ENCODE peak calls at places on chromosome 21, in six cellular contexts. One of them, this sample, is unnamed.

GRCh38 chr21:33384851-33385331 is 18.3 kb upstream of the IFNGR2 start:
- DNase-seq in mammary epithelial cell: no peak
- DNase-seq in HepG2: no peak
- DNase-seq in fibroblast of lung: peak; percentile 64
- DNase-seq in GM23338: no peak
- DNase-seq in PC-9: no peak
- DNase-seq in this sample: peak; percentile 28

GRCh38 chr21:39238275-39238674 is 55.0 kb upstream of the PSMG1 start:
- DNase-seq in mammary epithelial cell: no peak
- DNase-seq in HepG2: no peak
- DNase-seq in fibroblast of lung: no peak
- DNase-seq in GM23338: no peak
- DNase-seq in PC-9: no peak
- DNase-seq in this sample: no peak

GRCh38 chr21:33196956-33197374 is 32.8 kb upstream of the IFNAR2 start:
- DNase-seq in mammary epithelial cell: peak; percentile 35
- DNase-seq in HepG2: peak; percentile 60
- DNase-seq in fibroblast of lung: peak; percentile 68
- DNase-seq in GM23338: peak; percentile 96
- DNase-seq in PC-9: peak; percentile 37
- DNase-seq in this sample: peak; percentile 76

GRCh38 chr21:17053321-17053720 is 459.5 kb upstream of the CXADR start:
- DNase-seq in mammary epithelial cell: no peak
- DNase-seq in HepG2: no peak
- DNase-seq in fibroblast of lung: no peak
- DNase-seq in GM23338: no peak
- DNase-seq in PC-9: no peak
- DNase-seq in this sample: no peak

GRCh38 chr21:38428211-38428610 is 70.1 kb downstream of the ERG start:
- DNase-seq in mammary epithelial cell: no peak
- DNase-seq in HepG2: no peak
- DNase-seq in fibroblast of lung: no peak
- DNase-seq in GM23338: no peak
- DNase-seq in PC-9: no peak
- DNase-seq in this sample: no peak

GRCh38 chr21:28229811-28230210 is 762.9 kb downstream of the LTN1 start:
- DNase-seq in mammary epithelial cell: peak; percentile 25
- DNase-seq in HepG2: no peak
- DNase-seq in fibroblast of lung: peak; percentile 87
- DNase-seq in GM23338: no peak
- DNase-seq in PC-9: no peak
- DNase-seq in this sample: no peak

GRCh38 chr21:16570856-16571255 is 841.1 kb downstream of the USP25 start:
- DNase-seq in mammary epithelial cell: no peak
- DNase-seq in HepG2: no peak
- DNase-seq in fibroblast of lung: no peak
- DNase-seq in GM23338: no peak
- DNase-seq in PC-9: no peak
- DNase-seq in this sample: no peak

GRCh38 chr21:34306246-34306645 is 57.6 kb upstream of the KCNE2 start:
- DNase-seq in mammary epithelial cell: no peak
- DNase-seq in HepG2: no peak
- DNase-seq in fibroblast of lung: no peak
- DNase-seq in GM23338: no peak
- DNase-seq in PC-9: no peak
- DNase-seq in this sample: no peak

GRCh38 chr21:21384977-21385376 is 386.8 kb downstream of the NCAM2 start:
- DNase-seq in mammary epithelial cell: no peak
- DNase-seq in HepG2: no peak
- DNase-seq in fibroblast of lung: no peak
- DNase-seq in GM23338: no peak
- DNase-seq in PC-9: no peak
- DNase-seq in this sample: no peak

DNA sequence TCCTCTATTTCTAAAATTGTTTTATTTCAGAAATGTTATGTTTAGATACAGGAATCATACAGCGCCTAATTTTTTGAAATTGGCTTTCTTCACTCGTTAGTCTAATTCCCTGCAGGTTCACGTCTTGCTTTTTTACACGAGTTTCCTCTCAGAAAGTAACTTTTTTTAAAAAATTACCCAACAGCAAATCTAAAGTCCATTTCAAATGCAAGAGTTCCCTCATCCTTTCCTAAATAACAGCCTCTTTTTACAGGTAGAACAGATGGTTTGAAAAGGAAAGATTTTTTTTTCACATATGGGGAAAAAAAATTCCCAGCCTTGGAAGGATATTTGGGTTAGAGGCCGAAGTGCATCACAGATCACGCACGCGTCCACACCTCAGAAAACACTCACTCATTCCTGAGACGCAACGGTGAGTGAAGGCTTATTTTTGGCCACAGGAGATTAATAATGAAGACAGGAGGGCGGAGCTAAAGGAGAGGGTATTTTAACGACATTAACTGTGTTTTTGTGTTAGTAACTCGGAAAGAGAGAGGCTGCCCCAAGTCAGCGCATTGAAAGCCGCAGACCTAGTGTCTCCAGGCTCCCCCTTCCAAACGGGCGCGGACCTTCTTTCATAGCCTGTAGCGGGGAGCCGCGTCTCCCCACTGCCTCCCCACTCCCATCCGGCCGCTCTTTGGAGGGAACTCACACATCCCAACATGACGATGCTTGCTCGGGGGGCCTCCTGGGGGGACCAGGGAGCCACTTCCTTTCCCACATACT is 936 bp upstream of the RIPK4 start:
- DNase-seq in mammary epithelial cell: peak; percentile 69
- DNase-seq in HepG2: no peak
- DNase-seq in fibroblast of lung: no peak
- DNase-seq in GM23338: peak; percentile 77
- DNase-seq in PC-9: peak; percentile 78
- DNase-seq in this sample: no peak
- H3K4me3 ChIP-seq in mammary epithelial cell: peak overlapping the region; percentile 94
- H3K4me3 ChIP-seq in HepG2: peak overlapping the region; percentile 51
- H3K4me3 ChIP-seq in fibroblast of lung: peak overlapping the region; percentile 12
- H3K4me3 ChIP-seq in GM23338: peak overlapping the region; percentile 77
- H3K4me3 ChIP-seq in PC-9: peak overlapping the region; percentile 100
- H3K4me3 ChIP-seq in this sample: peak overlapping the region; percentile 59

GRCh38 chr21:45859762-45860357 is 121.7 kb upstream of the COL6A1 start:
- DNase-seq in mammary epithelial cell: no peak
- DNase-seq in HepG2: no peak
- DNase-seq in fibroblast of lung: no peak
- DNase-seq in GM23338: no peak
- DNase-seq in PC-9: no peak
- DNase-seq in this sample: no peak
- H3K4me2 ChIP-seq in mammary epithelial cell: no peak overlapping the region
- H3K4me2 ChIP-seq in HepG2: no peak overlapping the region
- H3K4me2 ChIP-seq in fibroblast of lung: no peak overlapping the region
- H3K4me2 ChIP-seq in GM23338: no peak overlapping the region
- H3K4me2 ChIP-seq in PC-9: no peak overlapping the region
- H3K4me2 ChIP-seq in this sample: no peak overlapping the region

GRCh38 chr21:36030581-36031189 is 29.6 kb downstream of the SETD4 start:
- DNase-seq in mammary epithelial cell: no peak
- DNase-seq in HepG2: no peak
- DNase-seq in fibroblast of lung: peak; percentile 38
- DNase-seq in GM23338: no peak
- DNase-seq in PC-9: no peak
- DNase-seq in this sample: no peak

GRCh38 chr21:36035381-36035791 is 24.9 kb downstream of the SETD4 start:
- DNase-seq in mammary epithelial cell: no peak
- DNase-seq in HepG2: no peak
- DNase-seq in fibroblast of lung: no peak
- DNase-seq in GM23338: peak; percentile 66
- DNase-seq in PC-9: no peak
- DNase-seq in this sample: no peak

GRCh38 chr21:36034211-36034913 is 26.0 kb downstream of the SETD4 start:
- DNase-seq in mammary epithelial cell: no peak
- DNase-seq in HepG2: no peak
- DNase-seq in fibroblast of lung: no peak
- DNase-seq in GM23338: no peak
- DNase-seq in PC-9: no peak
- DNase-seq in this sample: no peak

GRCh38 chr21:36029309-36029708 is 31.0 kb downstream of the SETD4 start:
- DNase-seq in mammary epithelial cell: no peak
- DNase-seq in HepG2: no peak
- DNase-seq in fibroblast of lung: no peak
- DNase-seq in GM23338: no peak
- DNase-seq in PC-9: no peak
- DNase-seq in this sample: no peak

GRCh38 chr21:36032647-36033406 is 27.5 kb downstream of the SETD4 start:
- DNase-seq in mammary epithelial cell: no peak
- DNase-seq in HepG2: no peak
- DNase-seq in fibroblast of lung: no peak
- DNase-seq in GM23338: no peak
- DNase-seq in PC-9: no peak
- DNase-seq in this sample: no peak
- H3K4me3 ChIP-seq in mammary epithelial cell: no peak overlapping the region
- H3K4me3 ChIP-seq in HepG2: no peak overlapping the region
- H3K4me3 ChIP-seq in fibroblast of lung: no peak overlapping the region
- H3K4me3 ChIP-seq in GM23338: no peak overlapping the region
- H3K4me3 ChIP-seq in PC-9: no peak overlapping the region
- H3K4me3 ChIP-seq in this sample: no peak overlapping the region

GRCh38 chr21:14864211-14865021 is 200.4 kb downstream of the NRIP1 start:
- DNase-seq in mammary epithelial cell: peak; percentile 81
- DNase-seq in HepG2: peak; percentile 94
- DNase-seq in fibroblast of lung: peak; percentile 82
- DNase-seq in GM23338: peak; percentile 82
- DNase-seq in PC-9: no peak
- DNase-seq in this sample: peak; percentile 9
- H3K4me2 ChIP-seq in mammary epithelial cell: no peak overlapping the region
- H3K4me2 ChIP-seq in HepG2: peak overlapping the region; percentile 78
- H3K4me2 ChIP-seq in fibroblast of lung: no peak overlapping the region
- H3K4me2 ChIP-seq in GM23338: no peak overlapping the region
- H3K4me2 ChIP-seq in PC-9: no peak overlapping the region
- H3K4me2 ChIP-seq in this sample: no peak overlapping the region

GRCh38 chr21:45012661-45013270 is 61.6 kb upstream of the ADARB1 start:
- DNase-seq in mammary epithelial cell: peak; percentile 87
- DNase-seq in HepG2: no peak
- DNase-seq in fibroblast of lung: no peak
- DNase-seq in GM23338: peak; percentile 71
- DNase-seq in PC-9: no peak
- DNase-seq in this sample: no peak

GRCh38 chr21:45010860-45011259 is 63.5 kb upstream of the ADARB1 start:
- DNase-seq in mammary epithelial cell: no peak
- DNase-seq in HepG2: no peak
- DNase-seq in fibroblast of lung: no peak
- DNase-seq in GM23338: no peak
- DNase-seq in PC-9: no peak
- DNase-seq in this sample: no peak

GRCh38 chr21:45013271-45013841 is 61.0 kb upstream of the ADARB1 start:
- DNase-seq in mammary epithelial cell: no peak
- DNase-seq in HepG2: peak; percentile 89
- DNase-seq in fibroblast of lung: no peak
- DNase-seq in GM23338: no peak
- DNase-seq in PC-9: no peak
- DNase-seq in this sample: no peak

GRCh38 chr21:45011426-45011825 is 63.0 kb upstream of the ADARB1 start:
- DNase-seq in mammary epithelial cell: no peak
- DNase-seq in HepG2: no peak
- DNase-seq in fibroblast of lung: no peak
- DNase-seq in GM23338: no peak
- DNase-seq in PC-9: no peak
- DNase-seq in this sample: no peak

DNA sequence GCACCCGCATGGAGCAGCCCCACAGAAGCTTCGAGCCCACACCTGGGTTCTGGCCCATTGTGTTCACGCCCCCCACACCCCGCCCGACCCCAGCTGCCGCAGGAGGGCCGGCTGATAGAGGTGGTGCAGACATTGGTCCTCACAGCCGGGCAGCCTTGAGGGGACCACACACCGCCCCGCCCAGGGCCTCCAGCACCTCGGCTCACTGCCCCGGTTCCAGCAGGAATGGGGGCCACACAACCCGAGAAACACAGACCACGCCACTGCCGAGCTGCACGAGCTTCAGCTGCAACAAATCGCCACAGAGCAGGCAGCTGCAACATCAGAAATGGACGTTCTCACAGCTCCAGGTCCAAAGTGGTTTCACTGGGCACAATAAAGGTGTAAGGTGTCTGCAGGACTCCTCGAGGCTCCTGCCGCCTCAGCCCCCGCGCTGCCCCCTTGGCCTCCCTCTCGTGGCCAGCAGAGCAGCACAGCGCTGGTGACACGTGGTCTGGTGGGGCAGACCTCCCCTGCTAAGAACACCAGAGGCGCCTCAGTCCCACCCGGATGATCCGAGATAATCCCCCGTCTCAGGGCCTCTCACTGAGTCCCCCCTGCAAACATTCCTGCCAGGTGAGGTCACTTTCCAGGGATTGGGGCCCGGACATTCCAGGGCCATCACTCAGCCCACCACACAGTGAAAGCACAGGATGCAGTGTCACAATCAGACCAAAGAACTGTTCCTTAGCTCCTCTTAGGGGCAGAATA is 62.3 kb upstream of the ADARB1 start:
- DNase-seq in mammary epithelial cell: peak; percentile 92
- DNase-seq in HepG2: peak; percentile 95
- DNase-seq in fibroblast of lung: peak; percentile 77
- DNase-seq in GM23338: peak; percentile 87
- DNase-seq in PC-9: peak; percentile 88
- DNase-seq in this sample: no peak
- H3K4me3 ChIP-seq in mammary epithelial cell: no peak overlapping the region
- H3K4me3 ChIP-seq in HepG2: no peak overlapping the region
- H3K4me3 ChIP-seq in fibroblast of lung: no peak overlapping the region
- H3K4me3 ChIP-seq in GM23338: peak overlapping the region; percentile 21
- H3K4me3 ChIP-seq in PC-9: peak overlapping the region; percentile 37
- H3K4me3 ChIP-seq in this sample: no peak overlapping the region

GRCh38 chr21:44925027-44925755 is 4.5 kb upstream of the ITGB2 start:
- DNase-seq in mammary epithelial cell: peak; percentile 86
- DNase-seq in HepG2: no peak
- DNase-seq in fibroblast of lung: peak; percentile 35
- DNase-seq in GM23338: no peak
- DNase-seq in PC-9: no peak
- DNase-seq in this sample: no peak

GRCh38 chr21:44923481-44924084 is 2.9 kb upstream of the ITGB2 start:
- DNase-seq in mammary epithelial cell: no peak
- DNase-seq in HepG2: no peak
- DNase-seq in fibroblast of lung: no peak
- DNase-seq in GM23338: no peak
- DNase-seq in PC-9: no peak
- DNase-seq in this sample: no peak

GRCh38 chr21:44926364-44927101 is 5.8 kb upstream of the ITGB2 start:
- DNase-seq in mammary epithelial cell: peak; percentile 83
- DNase-seq in HepG2: no peak
- DNase-seq in fibroblast of lung: no peak
- DNase-seq in GM23338: no peak
- DNase-seq in PC-9: no peak
- DNase-seq in this sample: no peak

GRCh38 chr21:44927259-44927586 is 6.5 kb upstream of the ITGB2 start:
- DNase-seq in mammary epithelial cell: no peak
- DNase-seq in HepG2: no peak
- DNase-seq in fibroblast of lung: no peak
- DNase-seq in GM23338: no peak
- DNase-seq in PC-9: no peak
- DNase-seq in this sample: no peak

DNA sequence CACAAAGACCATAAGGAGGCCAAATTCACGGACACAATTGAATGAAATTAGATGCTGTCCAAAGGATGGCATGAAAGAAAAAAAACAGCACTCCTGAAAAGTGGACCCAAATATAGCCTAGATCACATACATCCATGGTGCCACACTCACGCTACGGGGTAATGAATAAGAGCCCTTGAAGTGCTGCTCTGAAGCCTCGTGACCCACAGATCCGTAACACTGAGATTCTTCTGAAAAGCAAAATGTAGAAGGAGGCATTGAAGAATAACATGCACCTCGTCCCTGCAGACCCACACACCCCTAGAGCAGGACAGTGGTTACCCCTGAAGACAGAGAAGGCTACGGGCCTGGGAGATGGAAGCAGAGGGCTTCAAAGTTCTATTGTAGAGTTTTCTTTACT is 3.9 kb upstream of the ITGB2 start:
- DNase-seq in mammary epithelial cell: no peak
- DNase-seq in HepG2: no peak
- DNase-seq in fibroblast of lung: no peak
- DNase-seq in GM23338: no peak
- DNase-seq in PC-9: no peak
- DNase-seq in this sample: no peak
- H3K4me2 ChIP-seq in mammary epithelial cell: peak overlapping the region; percentile 33
- H3K4me2 ChIP-seq in HepG2: no peak overlapping the region
- H3K4me2 ChIP-seq in fibroblast of lung: no peak overlapping the region
- H3K4me2 ChIP-seq in GM23338: no peak overlapping the region
- H3K4me2 ChIP-seq in PC-9: peak overlapping the region; percentile 19
- H3K4me2 ChIP-seq in this sample: no peak overlapping the region

This sample was measured in OCI-LY7.